ENCODE peak calls at places on chromosomes 5 and 9, in ten cellular contexts. One of them, this sample, is unnamed.

GRCh38 chr9:137645211-137645610 is 26.4 kb downstream of the EHMT1 start:
- DNase-seq in C1 segment of cervical spinal cord: no peak
- DNase-seq in NCI-H1436: peak; percentile 34
- DNase-seq in D341Med: no peak
- DNase-seq in activated CD4-positive, alpha-beta T cell treated with anti-CD3 and anti-CD28 coated beads, Interleukin-2, amount 50 U/mL, for 1 hour: no peak
- DNase-seq in stimulated activated CD4-positive, alpha-beta T cell treated with anti-CD3 and anti-CD28 coated beads, Interleukin-2, amount 100 ng/mL, for 48 hours: no peak
- DNase-seq in GM19239: no peak
- DNase-seq in A549: no peak
- DNase-seq in germinal center: no peak
- DNase-seq in T-cell: no peak
- DNase-seq in this sample: no peak

GRCh38 chr9:99296375-99296951 is 74.4 kb downstream of the SEC61B start:
- DNase-seq in C1 segment of cervical spinal cord: peak; percentile 69
- DNase-seq in NCI-H1436: peak; percentile 59
- DNase-seq in D341Med: peak; percentile 88
- DNase-seq in activated CD4-positive, alpha-beta T cell treated with anti-CD3 and anti-CD28 coated beads, Interleukin-2, amount 50 U/mL, for 1 hour: no peak
- DNase-seq in stimulated activated CD4-positive, alpha-beta T cell treated with anti-CD3 and anti-CD28 coated beads, Interleukin-2, amount 100 ng/mL, for 48 hours: no peak
- DNase-seq in GM19239: no peak
- DNase-seq in A549: no peak
- DNase-seq in germinal center: peak; percentile 41
- DNase-seq in T-cell: peak; percentile 43
- DNase-seq in this sample: peak; percentile 97

GRCh38 chr9:100601216-100601615 is 23.3 kb downstream of the CAVIN4 start:
- DNase-seq in C1 segment of cervical spinal cord: no peak
- DNase-seq in NCI-H1436: peak; percentile 71
- DNase-seq in D341Med: peak; percentile 74
- DNase-seq in activated CD4-positive, alpha-beta T cell treated with anti-CD3 and anti-CD28 coated beads, Interleukin-2, amount 50 U/mL, for 1 hour: peak; percentile 20
- DNase-seq in stimulated activated CD4-positive, alpha-beta T cell treated with anti-CD3 and anti-CD28 coated beads, Interleukin-2, amount 100 ng/mL, for 48 hours: peak; percentile 42
- DNase-seq in GM19239: peak; percentile 28
- DNase-seq in A549: peak; percentile 54
- DNase-seq in germinal center: peak; percentile 47
- DNase-seq in T-cell: peak; percentile 9
- DNase-seq in this sample: peak; percentile 88

GRCh38 chr5:135139397-135140134 is 105.5 kb upstream of the PITX1 start:
- DNase-seq in C1 segment of cervical spinal cord: no peak
- DNase-seq in NCI-H1436: no peak
- DNase-seq in D341Med: no peak
- DNase-seq in activated CD4-positive, alpha-beta T cell treated with anti-CD3 and anti-CD28 coated beads, Interleukin-2, amount 50 U/mL, for 1 hour: no peak
- DNase-seq in stimulated activated CD4-positive, alpha-beta T cell treated with anti-CD3 and anti-CD28 coated beads, Interleukin-2, amount 100 ng/mL, for 48 hours: no peak
- DNase-seq in GM19239: no peak
- DNase-seq in A549: peak; percentile 81
- DNase-seq in germinal center: no peak
- DNase-seq in T-cell: no peak
- DNase-seq in this sample: no peak

GRCh38 chr9:71249729-71250317 is 128.4 kb upstream of the TRPM3 start:
- DNase-seq in C1 segment of cervical spinal cord: peak; percentile 80
- DNase-seq in NCI-H1436: peak; percentile 0
- DNase-seq in D341Med: peak; percentile 56
- DNase-seq in activated CD4-positive, alpha-beta T cell treated with anti-CD3 and anti-CD28 coated beads, Interleukin-2, amount 50 U/mL, for 1 hour: no peak
- DNase-seq in stimulated activated CD4-positive, alpha-beta T cell treated with anti-CD3 and anti-CD28 coated beads, Interleukin-2, amount 100 ng/mL, for 48 hours: no peak
- DNase-seq in GM19239: peak; percentile 4
- DNase-seq in A549: peak; percentile 73
- DNase-seq in germinal center: peak; percentile 22
- DNase-seq in T-cell: no peak
- DNase-seq in this sample: peak; percentile 44

GRCh38 chr5:122101636-122102285 is 23.7 kb upstream of the LOX start:
- DNase-seq in C1 segment of cervical spinal cord: no peak
- DNase-seq in NCI-H1436: peak; percentile 18
- DNase-seq in D341Med: no peak
- DNase-seq in activated CD4-positive, alpha-beta T cell treated with anti-CD3 and anti-CD28 coated beads, Interleukin-2, amount 50 U/mL, for 1 hour: no peak
- DNase-seq in stimulated activated CD4-positive, alpha-beta T cell treated with anti-CD3 and anti-CD28 coated beads, Interleukin-2, amount 100 ng/mL, for 48 hours: no peak
- DNase-seq in GM19239: no peak
- DNase-seq in A549: peak; percentile 44
- DNase-seq in germinal center: no peak
- DNase-seq in T-cell: no peak
- DNase-seq in this sample: no peak

GRCh38 chr9:95313010-95313498 is 4.5 kb downstream of the FANCC start:
- DNase-seq in C1 segment of cervical spinal cord: peak; percentile 83
- DNase-seq in NCI-H1436: peak; percentile 85
- DNase-seq in D341Med: peak; percentile 82
- DNase-seq in activated CD4-positive, alpha-beta T cell treated with anti-CD3 and anti-CD28 coated beads, Interleukin-2, amount 50 U/mL, for 1 hour: no peak
- DNase-seq in stimulated activated CD4-positive, alpha-beta T cell treated with anti-CD3 and anti-CD28 coated beads, Interleukin-2, amount 100 ng/mL, for 48 hours: no peak
- DNase-seq in GM19239: no peak
- DNase-seq in A549: peak; percentile 92
- DNase-seq in germinal center: peak; percentile 31
- DNase-seq in T-cell: no peak
- DNase-seq in this sample: peak; percentile 84

GRCh38 chr5:38720691-38721361 is 125.0 kb upstream of the OSMR start:
- DNase-seq in C1 segment of cervical spinal cord: no peak
- DNase-seq in NCI-H1436: no peak
- DNase-seq in D341Med: no peak
- DNase-seq in activated CD4-positive, alpha-beta T cell treated with anti-CD3 and anti-CD28 coated beads, Interleukin-2, amount 50 U/mL, for 1 hour: no peak
- DNase-seq in stimulated activated CD4-positive, alpha-beta T cell treated with anti-CD3 and anti-CD28 coated beads, Interleukin-2, amount 100 ng/mL, for 48 hours: no peak
- DNase-seq in GM19239: no peak
- DNase-seq in A549: no peak
- DNase-seq in germinal center: no peak
- DNase-seq in T-cell: no peak
- DNase-seq in this sample: no peak

GRCh38 chr9:26863074-26863473 is 29.5 kb downstream of the CAAP1 start:
- DNase-seq in C1 segment of cervical spinal cord: no peak
- DNase-seq in NCI-H1436: peak; percentile 3
- DNase-seq in D341Med: no peak
- DNase-seq in activated CD4-positive, alpha-beta T cell treated with anti-CD3 and anti-CD28 coated beads, Interleukin-2, amount 50 U/mL, for 1 hour: no peak
- DNase-seq in stimulated activated CD4-positive, alpha-beta T cell treated with anti-CD3 and anti-CD28 coated beads, Interleukin-2, amount 100 ng/mL, for 48 hours: no peak
- DNase-seq in GM19239: no peak
- DNase-seq in A549: peak; percentile 21
- DNase-seq in germinal center: no peak
- DNase-seq in T-cell: no peak
- DNase-seq in this sample: no peak

GRCh38 chr5:140926211-140926902 is at the start of gene PCDHAC1:
- DNase-seq in C1 segment of cervical spinal cord: peak; percentile 72
- DNase-seq in NCI-H1436: peak; percentile 77
- DNase-seq in D341Med: peak; percentile 93
- DNase-seq in activated CD4-positive, alpha-beta T cell treated with anti-CD3 and anti-CD28 coated beads, Interleukin-2, amount 50 U/mL, for 1 hour: no peak
- DNase-seq in stimulated activated CD4-positive, alpha-beta T cell treated with anti-CD3 and anti-CD28 coated beads, Interleukin-2, amount 100 ng/mL, for 48 hours: peak; percentile 24
- DNase-seq in GM19239: no peak
- DNase-seq in A549: peak; percentile 84
- DNase-seq in germinal center: peak; percentile 23
- DNase-seq in T-cell: no peak
- DNase-seq in this sample: peak; percentile 94

GRCh38 chr5:160165137-160166068 is 46.2 kb upstream of the PWWP2A start:
- DNase-seq in C1 segment of cervical spinal cord: peak; percentile 98
- DNase-seq in NCI-H1436: peak; percentile 71
- DNase-seq in D341Med: peak; percentile 84
- DNase-seq in activated CD4-positive, alpha-beta T cell treated with anti-CD3 and anti-CD28 coated beads, Interleukin-2, amount 50 U/mL, for 1 hour: no peak
- DNase-seq in stimulated activated CD4-positive, alpha-beta T cell treated with anti-CD3 and anti-CD28 coated beads, Interleukin-2, amount 100 ng/mL, for 48 hours: peak; percentile 10
- DNase-seq in GM19239: no peak
- DNase-seq in A549: peak; percentile 95
- DNase-seq in germinal center: no peak
- DNase-seq in T-cell: no peak
- DNase-seq in this sample: peak; percentile 91

GRCh38 chr5:158373623-158374375 is 514.9 kb upstream of the CLINT1 start:
- DNase-seq in C1 segment of cervical spinal cord: no peak
- DNase-seq in NCI-H1436: no peak
- DNase-seq in D341Med: no peak
- DNase-seq in activated CD4-positive, alpha-beta T cell treated with anti-CD3 and anti-CD28 coated beads, Interleukin-2, amount 50 U/mL, for 1 hour: no peak
- DNase-seq in stimulated activated CD4-positive, alpha-beta T cell treated with anti-CD3 and anti-CD28 coated beads, Interleukin-2, amount 100 ng/mL, for 48 hours: no peak
- DNase-seq in GM19239: no peak
- DNase-seq in A549: no peak
- DNase-seq in germinal center: no peak
- DNase-seq in T-cell: no peak
- DNase-seq in this sample: no peak

GRCh38 chr5:153896117-153896516 is 142.6 kb downstream of the FAM114A2 start:
- DNase-seq in C1 segment of cervical spinal cord: no peak
- DNase-seq in NCI-H1436: no peak
- DNase-seq in D341Med: no peak
- DNase-seq in activated CD4-positive, alpha-beta T cell treated with anti-CD3 and anti-CD28 coated beads, Interleukin-2, amount 50 U/mL, for 1 hour: no peak
- DNase-seq in stimulated activated CD4-positive, alpha-beta T cell treated with anti-CD3 and anti-CD28 coated beads, Interleukin-2, amount 100 ng/mL, for 48 hours: no peak
- DNase-seq in GM19239: no peak
- DNase-seq in A549: no peak
- DNase-seq in germinal center: no peak
- DNase-seq in T-cell: no peak
- DNase-seq in this sample: no peak

This sample was measured in WERI-Rb-1.